ENCODE peak calls at places on chromosomes 7 and 10, in five cellular contexts. One of them, this sample, is unnamed.
A peak's percentile ranks its signal among the peaks of the same experiment; 100 is the strongest.

GRCh38 chr10:125711110-125711750 is 8.3 kb upstream of the EDRF1 start:
- DNase-seq in non-pigmented ciliary epithelial cell: no peak
- DNase-seq in T-helper 1 cell: no peak
- DNase-seq in posterior vena cava: no peak
- DNase-seq in SJSA1: no peak
- DNase-seq in this sample: no peak

GRCh38 chr7:46859963-46860475 is 721.9 kb downstream of the TNS3 start:
- DNase-seq in non-pigmented ciliary epithelial cell: no peak
- DNase-seq in SJSA1: no peak
- DNase-seq in posterior vena cava: no peak
- DNase-seq in T-helper 1 cell: no peak
- DNase-seq in this sample: no peak

GRCh38 chr7:102869195-102869594 is 43.6 kb upstream of the LRRC17 start:
- DNase-seq in posterior vena cava: no peak
- DNase-seq in non-pigmented ciliary epithelial cell: no peak
- DNase-seq in T-helper 1 cell: no peak
- DNase-seq in SJSA1: no peak
- DNase-seq in this sample: no peak

GRCh38 chr10:118776033-118776432 is 21.3 kb upstream of the CACUL1 start:
- DNase-seq in SJSA1: no peak
- DNase-seq in T-helper 1 cell: no peak
- DNase-seq in posterior vena cava: no peak
- DNase-seq in non-pigmented ciliary epithelial cell: no peak
- DNase-seq in this sample: no peak

GRCh38 chr10:227014-227413 is 91.8 kb downstream of the ZMYND11 start:
- DNase-seq in T-helper 1 cell: no peak
- DNase-seq in posterior vena cava: no peak
- DNase-seq in non-pigmented ciliary epithelial cell: no peak
- DNase-seq in SJSA1: no peak
- DNase-seq in this sample: no peak

GRCh38 chr10:112973805-112974204 is 23.8 kb downstream of the TCF7L2 start:
- DNase-seq in non-pigmented ciliary epithelial cell: no peak
- DNase-seq in posterior vena cava: no peak
- DNase-seq in SJSA1: no peak
- DNase-seq in T-helper 1 cell: no peak
- DNase-seq in this sample: no peak

GRCh38 chr7:85851571-85852193 is 664.8 kb upstream of the SEMA3D start:
- DNase-seq in non-pigmented ciliary epithelial cell: peak; percentile 36
- DNase-seq in posterior vena cava: no peak
- DNase-seq in SJSA1: no peak
- DNase-seq in T-helper 1 cell: no peak
- DNase-seq in this sample: peak; percentile 58

GRCh38 chr7:21806388-21806787 is 139.3 kb downstream of the CDCA7L start:
- DNase-seq in T-helper 1 cell: no peak
- DNase-seq in posterior vena cava: no peak
- DNase-seq in non-pigmented ciliary epithelial cell: no peak
- DNase-seq in SJSA1: no peak
- DNase-seq in this sample: no peak

GRCh38 chr7:36278767-36279171 is 110.9 kb upstream of the ANLN start:
- DNase-seq in T-helper 1 cell: no peak
- DNase-seq in SJSA1: no peak
- DNase-seq in non-pigmented ciliary epithelial cell: no peak
- DNase-seq in posterior vena cava: no peak
- DNase-seq in this sample: no peak

GRCh38 chr7:140533394-140533872 is 54.1 kb upstream of the MKRN1 start:
- DNase-seq in T-helper 1 cell: no peak
- DNase-seq in SJSA1: no peak
- DNase-seq in non-pigmented ciliary epithelial cell: no peak
- DNase-seq in posterior vena cava: peak; percentile 36
- DNase-seq in this sample: no peak

This sample was measured in pons.